ENCODE peak calls at places on chromosome 16, in four cellular contexts. I is upper lobe of left lung, O is lung, T is Panc1. J is an unnamed sample. For H3K4me1 and H3K27me3, the result is how much of the 10 kb centered on the place peaks cover.

GRCh38 chr16:3525951-3526350 is 25.1 kb downstream of the CLUAP1 start:
- DNase-seq in T (no peak), I (no peak), O (no peak), J (no peak)

GRCh38 chr16:13393816-13394215 is 492.4 kb downstream of the SHISA9 start:
- DNase-seq in T (no peak), O (no peak), I (no peak), J (no peak)

GRCh38 chr16:48365030-48365600 is 20.1 kb downstream of the SIAH1 start:
- DNase-seq in O (no peak), I (no peak), T (peak), J (no peak)

GRCh38 chr16:58299757-58300349 is 5.0 kb upstream of the PRSS54 start:
- DNase-seq in O (no peak), T (no peak), I (no peak), J (no peak)

GRCh38 chr16:68396481-68396880 is 51.8 kb downstream of the SMPD3 start:
- DNase-seq in O (peak), T (no peak), I (peak), J (peak)

GRCh38 chr16:17364319-17365210 is 106.2 kb downstream of the XYLT1 start:
- DNase-seq in T (no peak), O (no peak), I (no peak), J (peak)

GRCh38 chr16:86874141-86874540 is 295.8 kb downstream of the FOXL1 start:
- DNase-seq in I (no peak), T (peak), O (no peak), J (peak)

GRCh38 chr16:87457724-87458423 is 35.0 kb downstream of the ZCCHC14 start:
- DNase-seq in O (no peak), T (peak), I (no peak), J (no peak)

GRCh38 chr16:68445458-68445857 is 2.9 kb downstream of the SMPD3 start:
- DNase-seq in O (peak), T (peak), I (peak), J (no peak)

GRCh38 chr16:57972285-57972684 is 1.4 kb upstream of the CNGB1 start:
- DNase-seq in O (no peak), T (no peak), I (no peak), J (no peak)

GRCh38 chr16:89185062-89185751 is 13.7 kb downstream of the CDH15 start:
- DNase-seq in I (no peak), T (no peak), O (no peak), J (no peak)

GRCh38 chr16:26668026-26668425 is 398.7 kb upstream of the C16orf82 start:
- DNase-seq in I (no peak), T (no peak), O (no peak), J (no peak)

GRCh38 chr16:27408602-27409031 is 6.6 kb downstream of the IL21R start:
- DNase-seq in I (no peak), T (no peak), O (no peak), J (no peak)

GRCh38 chr16:89738072-89738377 is 16.7 kb downstream of the ZNF276 start:
- DNase-seq in I (no peak), T (no peak), O (no peak), J (no peak)

GRCh38 chr16:27712251-27712711 is 162.3 kb downstream of the KATNIP start:
- DNase-seq in T (no peak), O (no peak), I (no peak), J (no peak)

GRCh38 chr16:4264546-4264945 is 8.3 kb downstream of the TFAP4 start:
- DNase-seq in T (no peak), O (no peak), I (no peak), J (no peak)

GRCh38 chr16:4415538-4416199 is 727 bp downstream of the CORO7 start:
- DNase-seq in T (no peak), I (peak), O (peak), J (peak)

GRCh38 chr16:57632568-57632967 is 4.1 kb downstream of the ADGRG1 start:
- DNase-seq in O (no peak), T (no peak), I (no peak), J (no peak)

GRCh38 chr16:29992371-29992967 is 2.9 kb downstream of the HIRIP3 start:
- DNase-seq in T (no peak), O (no peak), I (peak), J (no peak)

GRCh38 chr16:27532088-27532810 is 17.5 kb downstream of the GTF3C1 start:
- DNase-seq in I (no peak), T (no peak), O (no peak), J (no peak)

GRCh38 chr16:17298238-17298637 is 172.5 kb downstream of the XYLT1 start:
- DNase-seq in I (no peak), O (no peak), T (no peak), J (no peak)

GRCh38 chr16:70380205-70380918 is 33.7 kb downstream of the DDX19A start:
- DNase-seq in O (peak), I (peak), T (no peak), J (peak)

GRCh38 chr16:7423436-7423941 is 90.8 kb downstream of the RBFOX1 start:
- DNase-seq in I (no peak), T (no peak), O (no peak), J (no peak)

GRCh38 chr16:10355589-10355988 is 30.3 kb upstream of the ATF7IP2 start:
- DNase-seq in I (no peak), O (no peak), T (no peak), J (peak)

GRCh38 chr16:81723098-81723723 is 55.9 kb upstream of the PLCG2 start:
- DNase-seq in O (no peak), I (no peak), T (peak), J (peak)

GRCh38 chr16:89171216-89172170 is at the start of gene CDH15:
- DNase-seq in O (peak), T (peak), I (peak), J (peak)

GRCh38 chr16:76035689-76036088 is 241.5 kb upstream of the CNTNAP4 start:
- DNase-seq in O (no peak), I (no peak), T (no peak), J (no peak)

GRCh38 chr16:70750893-70751467 is 50.0 kb downstream of the VAC14 start:
- DNase-seq in T (no peak), I (peak), O (peak), J (no peak)

GRCh38 chr16:87563022-87563421 is 39.3 kb upstream of the JPH3 start:
- DNase-seq in I (no peak), O (no peak), T (no peak), J (no peak)

GRCh38 chr16:89257281-89257731 is 39.8 kb downstream of the ZNF778 start:
- DNase-seq in T (no peak), I (no peak), O (no peak), J (no peak)

GRCh38 chr16:87686697-87687570 is 78.9 kb downstream of the KLHDC4 start:
- DNase-seq in I (no peak), O (no peak), T (no peak), J (no peak)

GRCh38 chr16:73616186-73616585 is 568.3 kb upstream of the ZFHX3 start:
- DNase-seq in O (no peak), I (no peak), T (no peak), J (no peak)

GRCh38 chr16:66003196-66003595 is 363.3 kb upstream of the CDH5 start:
- DNase-seq in I (no peak), T (no peak), O (no peak), J (no peak)

GRCh38 chr16:80614908-80615696 is 74.3 kb downstream of the DYNLRB2 start:
- DNase-seq in O (no peak), I (no peak), T (no peak), J (no peak)

GRCh38 chr16:10950393-10950792 is 6.0 kb downstream of the CLEC16A start:
- DNase-seq in I (no peak), O (no peak), T (no peak), J (no peak)

GRCh38 chr16:87372305-87372704 is 11.3 kb downstream of the FBXO31 start:
- DNase-seq in T (no peak), I (no peak), O (no peak), J (no peak)

GRCh38 chr16:49067776-49068175 is 213.9 kb downstream of the CBLN1 start:
- DNase-seq in O (no peak), I (no peak), T (no peak), J (no peak)

GRCh38 chr16:9854665-9855064 is 327.6 kb downstream of the GRIN2A start:
- DNase-seq in I (no peak), T (no peak), O (no peak), J (no peak)

GRCh38 chr16:67880584-67880983 is 4.1 kb upstream of the NRN1L start:
- DNase-seq in O (no peak), I (no peak), T (no peak), J (no peak)

GRCh38 chr16:23679274-23679985 is 741 bp downstream of the PLK1 start:
- DNase-seq in T (no peak), O (no peak), I (peak), J (no peak)

GRCh38 chr16:23679986-23680336 is 1.3 kb downstream of the PLK1 start:
- DNase-seq in T (no peak), O (no peak), I (no peak), J (no peak)

GRCh38 chr16:23676924-23677480 is 1.7 kb upstream of the PLK1 start:
- DNase-seq in T (no peak), O (no peak), I (no peak), J (no peak)

GRCh38 chr16:23682181-23682580 is 3.5 kb downstream of the PLK1 start:
- DNase-seq in T (no peak), I (no peak), O (no peak), J (no peak)

DNA sequence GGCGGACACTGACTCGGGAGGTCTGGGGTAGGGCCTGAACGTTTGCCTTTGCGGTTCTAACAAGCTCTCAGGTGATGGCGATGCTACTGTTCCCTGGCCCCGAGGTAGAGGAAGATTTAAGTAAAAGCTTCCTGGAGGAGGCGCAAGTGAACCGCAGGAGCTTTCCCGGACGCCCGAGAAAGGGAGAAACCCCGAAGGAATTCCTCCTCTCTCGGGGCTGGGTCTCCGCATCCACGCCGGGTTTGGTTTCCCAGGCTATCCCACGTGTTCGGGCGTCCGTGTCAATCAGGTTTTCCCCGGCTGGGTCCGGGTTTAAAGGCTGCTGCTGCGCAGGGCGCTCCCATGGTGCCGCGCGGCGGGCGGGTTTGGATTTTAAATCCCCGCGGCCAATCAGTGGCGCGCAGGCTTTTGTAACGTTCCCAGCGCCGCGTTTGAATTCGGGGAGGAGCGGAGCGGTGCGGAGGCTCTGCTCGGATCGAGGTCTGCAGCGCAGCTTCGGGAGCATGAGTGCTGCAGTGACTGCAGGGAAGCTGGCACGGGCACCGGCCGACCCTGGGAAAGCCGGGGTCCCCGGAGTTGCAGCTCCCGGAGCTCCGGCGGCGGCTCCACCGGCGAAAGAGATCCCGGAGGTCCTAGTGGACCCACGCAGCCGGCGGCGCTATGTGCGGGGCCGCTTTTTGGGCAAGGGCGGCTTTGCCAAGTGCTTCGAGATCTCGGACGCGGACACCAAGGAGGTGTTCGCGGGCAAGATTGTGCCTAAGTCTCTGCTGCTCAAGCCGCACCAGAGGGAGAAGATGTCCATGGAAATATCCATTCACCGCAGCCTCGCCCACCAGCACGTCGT is at the start of gene PLK1:
- DNase-seq in T (peak), O (peak), I (peak), J (peak)
- H3K4me1 ChIP-seq in T (under half), O (under half), I (under half), J (under half)

GRCh38 chr16:84614914-84615813 is 2.7 kb downstream of the COTL1 start:
- DNase-seq in O (no peak), I (no peak), T (no peak), J (no peak)

GRCh38 chr16:84617631-84618427 is at the start of gene COTL1:
- DNase-seq in T (peak), I (peak), O (peak), J (peak)

GRCh38 chr16:84617068-84617630 is 729 bp downstream of the COTL1 start:
- DNase-seq in I (no peak), O (no peak), T (no peak), J (no peak)

GRCh38 chr16:84618428-84619102 is 687 bp upstream of the COTL1 start:
- DNase-seq in O (no peak), I (no peak), T (peak), J (no peak)

GRCh38 chr16:84616515-84616914 is 1.4 kb downstream of the COTL1 start:
- DNase-seq in T (no peak), I (no peak), O (no peak), J (no peak)
- H3K4me3 ChIP-seq in T (peak), I (peak), O (peak), J (peak)

GRCh38 chr16:425082-425718 is at the start of gene RAB11FIP3:
- DNase-seq in T (peak), I (peak), O (peak), J (peak)
- H3K27me3 ChIP-seq in T (under half), I (under half), O (under half), J (under half)

GRCh38 chr16:78738557-78738956 is 639.1 kb downstream of the WWOX start:
- DNase-seq in O (no peak), I (no peak), T (no peak), J (no peak)

GRCh38 chr16:78732693-78733092 is 633.2 kb downstream of the WWOX start:
- DNase-seq in I (no peak), O (no peak), T (no peak), J (no peak)

GRCh38 chr16:78735337-78735736 is 635.9 kb downstream of the WWOX start:
- DNase-seq in I (no peak), O (no peak), T (no peak), J (no peak)

GRCh38 chr16:78740269-78740668 is 640.8 kb downstream of the WWOX start:
- DNase-seq in O (no peak), I (no peak), T (no peak), J (no peak)

GRCh38 chr16:78737630-78738029 is 638.2 kb downstream of the WWOX start:
- DNase-seq in T (no peak), I (no peak), O (no peak), J (no peak)
- H3K4me1 ChIP-seq in T (under half), I (under half), O (under half), J (under half)

DNA sequence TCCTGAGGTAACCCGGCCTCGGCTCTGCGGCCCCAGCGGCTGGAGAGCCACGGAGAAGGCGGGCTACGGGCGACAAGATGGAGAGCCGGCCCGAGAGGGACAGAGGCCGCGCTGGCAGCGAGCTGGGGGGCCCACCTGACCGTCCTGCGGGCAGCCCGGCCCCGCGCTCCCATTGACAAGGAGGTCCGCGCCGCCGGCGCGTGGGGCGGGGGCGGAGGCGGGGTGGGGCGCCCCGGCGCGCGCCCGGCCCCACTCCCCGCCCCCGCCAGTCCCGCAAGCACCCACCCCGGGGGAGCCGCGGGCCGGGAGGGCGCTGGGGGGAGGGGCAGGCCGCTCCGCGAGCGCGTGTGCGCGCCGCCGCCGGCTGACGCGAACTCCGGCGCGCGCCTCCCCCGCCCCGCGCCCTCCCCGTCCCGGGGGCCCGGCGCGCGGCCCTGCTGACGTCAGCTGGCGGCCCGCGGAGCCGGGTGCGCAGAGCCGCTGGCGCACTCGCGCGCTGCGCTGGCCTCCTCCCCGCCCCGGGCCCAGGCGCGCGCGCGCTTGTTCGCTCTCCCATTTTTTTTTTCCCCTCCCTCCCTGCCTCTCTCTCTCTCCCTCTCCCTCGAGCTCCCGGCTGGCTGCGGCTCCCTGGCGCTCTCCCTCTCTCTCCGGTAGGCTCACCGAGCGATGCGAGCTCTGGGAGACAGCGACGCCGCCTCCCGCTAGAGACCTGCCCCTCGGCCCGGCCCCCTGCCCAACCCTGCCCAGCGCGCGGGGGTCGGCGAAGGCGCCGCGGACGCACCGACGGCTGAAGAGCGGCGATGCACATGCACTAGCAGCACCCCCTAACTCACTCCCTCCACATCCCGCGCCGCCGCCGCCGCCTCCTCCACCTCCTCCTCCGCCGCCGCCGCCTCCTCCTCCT is at the start of gene GNAO1:
- DNase-seq in T (no peak), I (peak), O (no peak), J (peak)
- H3K4me3 ChIP-seq in T (peak), I (peak), O (peak), J (peak)

GRCh38 chr16:50490828-50491227 is 57.4 kb upstream of the NKD1 start:
- DNase-seq in T (no peak), I (no peak), O (no peak), J (no peak)
- H3K27me3 ChIP-seq in T (under half), I (under half), O (under half), J (under half)

GRCh38 chr16:649646-650045 is 481 bp downstream of the WDR90 start:
- DNase-seq in T (no peak), I (no peak), O (no peak), J (no peak)

GRCh38 chr16:646679-647172 is 2.4 kb upstream of the WDR90 start:
- DNase-seq in I (no peak), T (no peak), O (no peak), J (no peak)

GRCh38 chr16:648786-649589 is at the start of gene WDR90:
- DNase-seq in O (peak), I (peak), T (no peak), J (peak)

GRCh38 chr16:647173-647902 is 1.8 kb upstream of the WDR90 start:
- DNase-seq in T (no peak), I (no peak), O (no peak), J (no peak)

GRCh38 chr16:648071-648785 is 937 bp upstream of the WDR90 start:
- DNase-seq in I (peak), T (no peak), O (no peak), J (no peak)
- H3K4me1 ChIP-seq in I (under half), T (under half), O (under half), J (under half)

DNA sequence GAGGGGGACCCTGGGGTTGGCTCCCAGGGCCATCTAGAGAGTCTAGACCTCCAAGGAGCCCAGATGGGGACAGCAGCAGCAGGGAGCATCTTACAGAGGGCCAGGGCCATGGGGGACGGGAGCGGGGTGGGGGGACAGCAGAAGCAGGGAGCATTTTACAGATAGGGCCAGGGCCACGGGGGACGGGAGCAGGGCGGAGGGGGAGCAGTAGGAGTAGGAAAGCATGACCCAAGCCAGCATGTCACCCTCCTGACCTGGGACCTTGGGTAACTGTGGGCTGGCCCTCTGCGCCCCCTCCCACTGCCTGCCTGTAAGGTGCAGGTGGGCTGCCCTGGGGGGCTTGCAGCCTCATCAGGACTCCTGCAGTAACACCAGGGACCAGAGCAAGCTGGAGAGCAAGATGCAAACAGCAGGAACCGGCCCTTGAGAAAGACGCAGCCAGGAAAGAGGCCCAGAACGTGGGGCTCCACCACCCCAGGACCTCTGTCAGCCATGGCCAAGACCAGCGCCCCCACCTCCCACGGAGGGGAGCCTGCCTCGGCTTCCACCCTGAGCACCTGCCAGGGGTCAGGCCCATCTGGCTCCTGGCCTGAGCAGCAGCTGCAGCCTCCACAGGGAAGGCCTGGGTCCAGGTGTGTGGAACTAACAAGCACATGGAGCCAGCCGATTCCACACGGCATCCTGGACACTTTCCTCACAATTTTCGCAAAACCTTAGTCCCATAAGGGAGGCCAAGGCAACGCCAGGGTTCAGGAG is 2.4 kb downstream of the ZNF598 start:
- DNase-seq in O (no peak), I (no peak), T (no peak), J (no peak)
- H3K4me3 ChIP-seq in O (no peak), I (peak), T (peak), J (peak)